ENCODE peak calls at places on chromosomes 1 and 21, in five cellular contexts. H, E, P, Z and B are unnamed samples.
A peak's percentile ranks its signal among the peaks of the same experiment; 100 is the strongest.

GRCh38 chr1:200099040-200099439 is 71.5 kb downstream of the NR5A2 start:
- DNase-seq in Z (peak; percentile 64), H (no peak), E (no peak), P (no peak), B (no peak)

GRCh38 chr1:93844262-93845045 is 34.6 kb downstream of the DNTTIP2 start:
- DNase-seq in P (peak; percentile 86), H (no peak), E (peak; percentile 76), Z (peak; percentile 89), B (no peak)

GRCh38 chr1:228353601-228354371 is 52.8 kb downstream of the TRIM11 start:
- DNase-seq in E (no peak), P (no peak), Z (no peak), H (peak; percentile 40), B (no peak)

GRCh38 chr1:29975036-29975694 is 738.8 kb downstream of the PTPRU start:
- DNase-seq in Z (peak; percentile 41), H (no peak), E (no peak), P (no peak), B (no peak)

GRCh38 chr1:2232255-2232915 is 4.3 kb downstream of the SKI start:
- DNase-seq in P (no peak), Z (no peak), H (peak; percentile 83), E (no peak), B (no peak)

GRCh38 chr1:109950033-109950432 is 34.5 kb upstream of the AHCYL1 start:
- DNase-seq in E (no peak), Z (no peak), P (no peak), H (no peak), B (no peak)

GRCh38 chr1:110068646-110069301 is 1.7 kb downstream of the ALX3 start:
- DNase-seq in H (no peak), E (no peak), P (no peak), Z (peak; percentile 18), B (no peak)

GRCh38 chr1:82931051-82931450 is 1067.9 kb downstream of the TTLL7 start:
- DNase-seq in P (no peak), Z (peak; percentile 9), E (peak; percentile 63), H (no peak), B (no peak)

GRCh38 chr1:21598904-21599303 is 70.3 kb downstream of the RAP1GAP start:
- DNase-seq in H (no peak), P (no peak), Z (no peak), E (no peak), B (no peak)

GRCh38 chr21:46667735-46668380 is 32.4 kb downstream of the PRMT2 start:
- DNase-seq in H (peak; percentile 72), E (peak; percentile 56), P (no peak), Z (peak; percentile 58), B (no peak)

GRCh38 chr1:192766009-192766625 is 42.7 kb upstream of the RGS2 start:
- DNase-seq in E (peak; percentile 40), P (no peak), Z (no peak), H (no peak), B (no peak)

GRCh38 chr1:21666572-21667320 is 2.4 kb downstream of the RAP1GAP start:
- DNase-seq in E (no peak), Z (no peak), H (no peak), P (no peak), B (peak; percentile 36)

GRCh38 chr1:21661886-21662285 is 7.3 kb downstream of the RAP1GAP start:
- DNase-seq in P (no peak), Z (no peak), E (no peak), H (peak; percentile 41), B (no peak)

GRCh38 chr1:168386949-168387586 is 106.4 kb downstream of the TBX19 start:
- DNase-seq in P (peak; percentile 41), E (peak; percentile 62), Z (peak; percentile 32), H (peak; percentile 90), B (peak; percentile 31)

GRCh38 chr1:90707363-90707710 is 9.8 kb downstream of the BARHL2 start:
- DNase-seq in H (peak; percentile 72), P (peak; percentile 13), Z (peak; percentile 61), E (no peak), B (no peak)

GRCh38 chr1:236774926-236775325 is 20.2 kb upstream of the MTR start:
- DNase-seq in P (peak; percentile 20), Z (peak; percentile 71), E (no peak), H (no peak), B (no peak)

GRCh38 chr1:154087574-154087973 is 67.3 kb downstream of the NUP210L start:
- DNase-seq in P (no peak), E (no peak), Z (no peak), H (no peak), B (no peak)
- H3K4me3 ChIP-seq in P (no peak overlapping the region), E (no peak overlapping the region), Z (no peak overlapping the region), H (no peak overlapping the region), B (no peak overlapping the region)

GRCh38 chr1:58886611-58887010 is 102.8 kb upstream of the JUN start:
- DNase-seq in P (no peak), H (no peak), E (peak; percentile 6), Z (no peak), B (no peak)

GRCh38 chr1:58884706-58885661 is 101.1 kb upstream of the JUN start:
- DNase-seq in H (no peak), P (peak; percentile 97), E (peak; percentile 44), Z (no peak), B (peak; percentile 77)

GRCh38 chr1:58887059-58887458 is 103.2 kb upstream of the JUN start:
- DNase-seq in P (no peak), H (no peak), Z (no peak), E (no peak), B (no peak)

GRCh38 chr1:58883888-58884482 is 100.1 kb upstream of the JUN start:
- DNase-seq in P (no peak), H (no peak), E (peak; percentile 80), Z (peak; percentile 88), B (no peak)

GRCh38 chr1:58885998-58886397 is 102.2 kb upstream of the JUN start:
- DNase-seq in E (peak; percentile 13), P (no peak), Z (peak; percentile 42), H (no peak), B (no peak)
- H3K4me1 ChIP-seq in E (peaks cover 60% of the 10 kb centered on the region), P (peaks cover 16% of the 10 kb centered on the region), Z (peaks cover 26% of the 10 kb centered on the region), H (peaks cover 8% of the 10 kb centered on the region), B (peaks cover 3% of the 10 kb centered on the region)

GRCh38 chr1:27193194-27193593 is 38.3 kb upstream of the SLC9A1 start:
- DNase-seq in Z (no peak), H (no peak), E (no peak), P (no peak), B (no peak)
- H3K27ac ChIP-seq in Z (no peak overlapping the region), H (no peak overlapping the region), E (peak overlapping the region; percentile 94), P (peak overlapping the region; percentile 90), B (no peak overlapping the region)

DNA sequence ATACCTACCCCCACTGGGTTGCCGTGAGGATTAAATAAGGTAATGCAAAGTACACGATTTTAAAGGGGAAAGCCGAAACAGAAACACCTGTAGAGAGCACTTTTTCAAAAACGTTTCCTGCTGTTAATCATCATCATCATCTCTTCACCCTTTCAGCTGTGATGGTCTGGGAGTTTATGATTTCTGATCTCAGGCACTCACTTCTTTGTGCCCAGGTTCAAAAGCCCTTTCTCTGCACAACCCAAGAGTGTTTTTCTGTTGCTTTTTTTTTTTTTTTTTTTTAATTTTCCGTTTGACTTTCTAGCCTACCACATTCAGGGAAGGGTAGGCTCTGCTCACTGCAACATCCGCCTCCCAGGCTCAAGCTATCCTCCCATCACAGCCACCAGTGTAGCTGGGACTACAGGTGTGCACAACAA is 936 bp upstream of the UBXN11 start:
- DNase-seq in P (no peak), H (no peak), E (no peak), Z (no peak), B (no peak)
- H3K4me3 ChIP-seq in P (no peak overlapping the region), H (peak overlapping the region; percentile 70), E (peak overlapping the region; percentile 57), Z (no peak overlapping the region), B (no peak overlapping the region)

GRCh38 chr1:111225091-111225490 is 2.4 kb upstream of the CHI3L2 start:
- DNase-seq in E (no peak), P (no peak), H (no peak), Z (no peak), B (no peak)

GRCh38 chr1:111221633-111222286 is 5.8 kb upstream of the CHI3L2 start:
- DNase-seq in H (no peak), Z (peak; percentile 57), E (no peak), P (peak; percentile 61), B (peak; percentile 86)

GRCh38 chr1:111221276-111221632 is 6.3 kb upstream of the CHI3L2 start:
- DNase-seq in E (no peak), Z (no peak), H (no peak), P (no peak), B (no peak)

GRCh38 chr1:111222308-111223125 is 5.0 kb upstream of the CHI3L2 start:
- DNase-seq in Z (peak; percentile 74), E (peak; percentile 73), H (peak; percentile 88), P (peak; percentile 73), B (peak; percentile 92)

DNA sequence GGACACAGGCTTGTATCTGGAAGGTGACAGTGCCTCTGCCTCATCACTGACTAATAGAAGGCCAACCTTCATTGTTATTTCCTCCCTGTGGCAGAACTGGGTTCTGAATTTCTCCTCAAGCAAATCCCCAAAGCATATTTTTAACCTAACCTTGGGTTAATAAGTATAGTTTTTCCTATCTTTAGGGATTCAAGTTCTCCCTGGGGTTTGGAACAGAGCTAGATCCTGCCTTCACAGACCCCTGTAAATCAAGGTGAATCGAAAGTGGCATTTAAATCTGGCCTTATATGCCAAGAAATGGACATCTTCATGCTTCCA is 4.4 kb upstream of the CHI3L2 start:
- DNase-seq in H (no peak), Z (no peak), E (no peak), P (no peak), B (no peak)
- H3K4me1 ChIP-seq in H (peaks cover 4% of the 10 kb centered on the region), Z (peaks cover 11% of the 10 kb centered on the region), E (peaks cover 23% of the 10 kb centered on the region), P (peaks cover 3% of the 10 kb centered on the region), B (peaks cover 9% of the 10 kb centered on the region)

GRCh38 chr1:86137458-86137857 is 19.1 kb downstream of the COL24A1 start:
- DNase-seq in E (no peak), H (no peak), P (no peak), Z (peak; percentile 73), B (no peak)

GRCh38 chr1:86140481-86140880 is 16.1 kb downstream of the COL24A1 start:
- DNase-seq in E (no peak), H (no peak), P (no peak), Z (no peak), B (no peak)

GRCh38 chr1:86138746-86139145 is 17.8 kb downstream of the COL24A1 start:
- DNase-seq in H (no peak), Z (no peak), P (no peak), E (no peak), B (no peak)
- H3K27ac ChIP-seq in H (no peak overlapping the region), Z (no peak overlapping the region), P (no peak overlapping the region), E (no peak overlapping the region), B (no peak overlapping the region)

DNA sequence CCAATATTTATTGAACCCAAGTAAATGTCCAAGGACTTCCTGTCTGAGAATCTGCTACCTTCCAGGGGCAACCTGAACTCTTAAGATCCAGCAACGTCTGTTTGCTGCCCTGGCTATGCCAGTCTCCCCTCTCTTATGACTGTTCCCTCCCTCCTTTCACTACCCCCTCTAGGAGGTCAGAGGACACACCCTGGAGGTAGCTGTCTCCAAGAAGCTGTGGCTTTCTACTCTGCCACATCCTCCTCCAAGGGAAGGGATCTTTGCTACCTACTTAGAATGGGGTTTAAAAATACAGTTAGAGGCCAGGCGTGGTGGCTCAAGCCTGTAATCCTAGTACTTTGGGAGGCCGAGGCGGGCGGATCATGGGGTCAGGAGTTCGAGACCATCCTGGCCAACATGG is 3.6 kb upstream of the SMPDL3B start:
- DNase-seq in E (no peak), H (no peak), Z (no peak), P (no peak), B (peak; percentile 1)
- H3K4me3 ChIP-seq in E (no peak overlapping the region), H (no peak overlapping the region), Z (no peak overlapping the region), P (no peak overlapping the region), B (no peak overlapping the region)